ENCODE peak calls at places on chromosomes 2 and 18, in five cellular contexts. T is foreskin keratinocyte; O is T-cell; I is activated T-cell treated with anti-CD3 and anti-CD28 coated beads, Interleukin-2, amount 50 U/mL, for 4 hours; B is left lobe of liver. J is an unnamed sample.
A peak's percentile ranks its signal among the peaks of the same experiment; 100 is the strongest.

GRCh38 chr18:48834421-48835011 is 116.2 kb downstream of the SMAD7 start:
- ATAC-seq in T (peak; percentile 89), O (peak; percentile 78), I (peak; percentile 88), B (peak; percentile 60), J (peak; percentile 77)

GRCh38 chr2:47155091-47155876 is at the start of gene STPG4:
- ATAC-seq in T (no peak), O (peak; percentile 49), I (no peak), B (no peak), J (peak; percentile 17)

GRCh38 chr2:36352024-36352398 is 3.6 kb upstream of the CRIM1 start:
- ATAC-seq in T (no peak), O (no peak), I (no peak), B (peak; percentile 55), J (no peak)

GRCh38 chr2:170354409-170354808 is 176.5 kb downstream of the MYO3B start:
- ATAC-seq in T (no peak), O (no peak), I (no peak), B (no peak), J (no peak)

GRCh38 chr18:64645753-64646152 is 496.9 kb upstream of the LINC00305 start:
- ATAC-seq in T (no peak), O (no peak), I (no peak), B (no peak), J (no peak)

GRCh38 chr2:238635637-238636036 is 208.9 kb downstream of the ASB1 start:
- ATAC-seq in T (no peak), O (no peak), I (no peak), B (no peak), J (no peak)

GRCh38 chr2:180012523-180012922 is 5.4 kb upstream of the CWC22 start:
- ATAC-seq in T (peak; percentile 86), O (no peak), I (peak; percentile 52), B (no peak), J (peak; percentile 71)

GRCh38 chr2:178277741-178278197 is 83.5 kb downstream of the OSBPL6 start:
- ATAC-seq in T (no peak), O (no peak), I (no peak), B (peak; percentile 88), J (no peak)

GRCh38 chr18:76374330-76375281 is 120.4 kb downstream of the ZNF516 start:
- ATAC-seq in T (no peak), O (peak; percentile 63), I (peak; percentile 82), B (no peak), J (no peak)

GRCh38 chr2:99806758-99807157 is 316.9 kb upstream of the REV1 start:
- ATAC-seq in T (no peak), O (no peak), I (no peak), B (no peak), J (no peak)

GRCh38 chr18:51196811-51197660 is 445 bp downstream of the MEX3C start:
- ATAC-seq in T (no peak), O (peak; percentile 75), I (peak; percentile 4), B (peak; percentile 4), J (peak; percentile 10)

GRCh38 chr18:3058328-3059191 is 45.6 kb upstream of the LPIN2 start:
- ATAC-seq in T (no peak), O (peak; percentile 32), I (no peak), B (no peak), J (no peak)

GRCh38 chr18:22604390-22604985 is 186.8 kb upstream of the CTAGE1 start:
- ATAC-seq in T (no peak), O (no peak), I (no peak), B (peak; percentile 77), J (peak; percentile 32)